ENCODE peak calls at places on chromosomes 13 and 19, in ten cellular contexts. B, A, J, I, M, D, L, E, Z and Y are unnamed samples.

GRCh38 chr19:41304706-41305483 is 5.1 kb upstream of the CCDC97 start:
- DNase-seq in J (no peak), E (no peak), D (no peak), Z (no peak), B (no peak), M (no peak), L (no peak), A (no peak), I (no peak), Y (no peak)

GRCh38 chr13:36981156-36981743 is 17.9 kb downstream of the ALG5 start:
- DNase-seq in J (no peak), D (peak; percentile 44), B (no peak), A (peak; percentile 71), Z (no peak), E (peak; percentile 66), L (peak; percentile 76), M (no peak), I (no peak), Y (peak; percentile 41)

GRCh38 chr19:39308531-39309304 is 11.9 kb downstream of the LRFN1 start:
- DNase-seq in D (no peak), J (no peak), M (no peak), L (no peak), I (no peak), E (no peak), B (no peak), A (no peak), Z (no peak), Y (no peak)

GRCh38 chr13:77330009-77330471 is 3.1 kb upstream of the MYCBP2 start:
- DNase-seq in B (no peak), J (no peak), I (no peak), D (no peak), M (no peak), Z (no peak), A (no peak), E (peak; percentile 58), L (peak; percentile 69), Y (no peak)

GRCh38 chr19:3544742-3545668 is 6.0 kb downstream of the TEKTIP1 start:
- DNase-seq in E (peak; percentile 61), D (peak; percentile 78), B (peak; percentile 63), Z (peak; percentile 95), I (peak; percentile 74), A (peak; percentile 51), L (peak; percentile 58), J (peak; percentile 49), M (peak; percentile 76), Y (peak; percentile 36)

GRCh38 chr19:16041571-16042386 is 34.5 kb upstream of the TPM4 start:
- DNase-seq in I (peak; percentile 86), E (peak; percentile 70), B (peak; percentile 69), D (peak; percentile 86), J (peak; percentile 55), A (peak; percentile 62), L (peak; percentile 68), Z (peak; percentile 92), M (peak; percentile 72), Y (peak; percentile 24)

GRCh38 chr19:9939301-9939913 is 3.1 kb upstream of the OLFM2 start:
- DNase-seq in J (no peak), E (peak; percentile 51), B (no peak), D (no peak), I (no peak), M (no peak), Z (no peak), A (no peak), L (no peak), Y (no peak)

GRCh38 chr13:33806470-33807248 is 11.3 kb upstream of the RFC3 start:
- DNase-seq in D (peak; percentile 38), L (peak; percentile 79), B (no peak), Z (no peak), I (no peak), J (no peak), E (no peak), A (no peak), M (no peak), Y (no peak)

GRCh38 chr13:35720690-35721554 is 244.4 kb upstream of the MAB21L1 start:
- DNase-seq in A (peak; percentile 51), E (peak; percentile 60), L (peak; percentile 33), B (no peak), M (peak; percentile 36), D (peak; percentile 35), Z (peak; percentile 75), J (peak; percentile 27), I (peak; percentile 52), Y (peak; percentile 9)

GRCh38 chr13:112178769-112179168 is 111.8 kb downstream of the SOX1 start:
- DNase-seq in A (no peak), J (no peak), I (no peak), M (no peak), Z (no peak), L (no peak), D (no peak), E (no peak), B (no peak), Y (no peak)